ENCODE peak calls at places on chromosomes 6 and 20, in five cellular contexts. L, H, Q, V and A are unnamed samples.

GRCh38 chr6:44004625-44005506 is 122.4 kb downstream of the MRPL14 start:
- DNase-seq in L (no peak), H (no peak), Q (peak), V (no peak), A (peak)

GRCh38 chr6:154766993-154767392 is 33.8 kb downstream of the SCAF8 start:
- DNase-seq in L (no peak), H (no peak), Q (no peak), V (no peak), A (no peak)

GRCh38 chr20:1617055-1617454 is 2.8 kb downstream of the SIRPB1 start:
- DNase-seq in L (no peak), H (no peak), Q (no peak), V (no peak), A (no peak)

GRCh38 chr20:53937330-53937729 is 133.1 kb downstream of the BCAS1 start:
- DNase-seq in L (no peak), H (no peak), Q (no peak), V (no peak), A (no peak)

GRCh38 chr6:105748737-105749161 is 337.4 kb upstream of the PRDM1 start:
- DNase-seq in L (no peak), H (no peak), Q (peak), V (no peak), A (peak)

GRCh38 chr20:1215386-1216170 is 10.3 kb upstream of the RAD21L1 start:
- DNase-seq in L (no peak), H (no peak), Q (no peak), V (peak), A (no peak)

GRCh38 chr20:3808141-3808479 is 12.0 kb downstream of the CDC25B start:
- DNase-seq in L (no peak), H (no peak), Q (peak), V (no peak), A (peak)

GRCh38 chr6:106027316-106027715 is 58.8 kb upstream of the PRDM1 start:
- DNase-seq in L (no peak), H (no peak), Q (no peak), V (no peak), A (no peak)

GRCh38 chr20:4820833-4821518 is 99.3 kb downstream of the PRND start:
- DNase-seq in L (no peak), H (no peak), Q (peak), V (no peak), A (peak)